ENCODE peak calls at places on chromosomes 13 and 19, in five cellular contexts. U is DMS79 treated with DMSO at 0.1 percent for 48 hours; O is activated naive CD4-positive, alpha-beta T cell; B is non-pigmented ciliary epithelial cell; P is hippocampal formation. I is an unnamed sample.

GRCh38 chr19:49331616-49332055 is 3.6 kb upstream of the CD37 start:
- DNase-seq in U (no peak), O (no peak), B (no peak), P (peak), I (no peak)

GRCh38 chr13:113001251-113002140 is 32.5 kb downstream of the MCF2L start:
- DNase-seq in U (peak), O (no peak), B (no peak), P (peak), I (no peak)

GRCh38 chr13:40187836-40188591 is 478.4 kb downstream of the FOXO1 start:
- DNase-seq in U (no peak), O (peak), B (no peak), P (no peak), I (no peak)

GRCh38 chr13:41352935-41353801 is 42.1 kb downstream of the NAA16 start:
- DNase-seq in U (peak), O (no peak), B (no peak), P (peak), I (no peak)

GRCh38 chr13:70893832-70894231 is 785.6 kb upstream of the KLHL1 start:
- DNase-seq in U (no peak), O (no peak), B (peak), P (no peak), I (no peak)

GRCh38 chr19:45973564-45974338 is at the start of gene NOVA2:
- DNase-seq in U (peak), O (no peak), B (no peak), P (peak), I (peak)

GRCh38 chr13:44299142-44299541 is 74.5 kb upstream of the SERP2 start:
- DNase-seq in U (no peak), O (no peak), B (no peak), P (no peak), I (no peak)

GRCh38 chr13:43374621-43375020 is 351.2 kb downstream of the DNAJC15 start:
- DNase-seq in U (no peak), O (no peak), B (no peak), P (no peak), I (no peak)

GRCh38 chr19:53389591-53390377 is 5.2 kb upstream of the ZNF765 start:
- DNase-seq in U (no peak), O (no peak), B (no peak), P (no peak), I (peak)

GRCh38 chr19:55348317-55349034 is 6.0 kb downstream of the COX6B2 start:
- DNase-seq in U (peak), O (no peak), B (no peak), P (no peak), I (no peak)

GRCh38 chr19:9785367-9786331 is 17.1 kb upstream of the ZNF846 start:
- DNase-seq in U (peak), O (peak), B (peak), P (peak), I (peak)

GRCh38 chr13:46295531-46296464 is 84.1 kb downstream of the LRRC63 start:
- DNase-seq in U (no peak), O (no peak), B (peak), P (peak), I (no peak)

GRCh38 chr19:4036576-4037300 is 29.2 kb downstream of the PIAS4 start:
- DNase-seq in U (no peak), O (no peak), B (no peak), P (no peak), I (no peak)